ENCODE peak calls at places on chromosomes 5 and 9, in nine cellular contexts. One of them, this sample, is unnamed.
A peak's percentile ranks its signal among the peaks of the same experiment; 100 is the strongest.

GRCh38 chr5:170587808-170588207 is 84.0 kb downstream of the KCNIP1 start:
- DNase-seq in PC-9: no peak
- DNase-seq in iPS DF 6.9: no peak
- DNase-seq in tibial artery: no peak
- DNase-seq in WERI-Rb-1: no peak
- DNase-seq in psoas muscle: no peak
- DNase-seq in adipocyte: no peak
- DNase-seq in neuronal stem cell: no peak
- DNase-seq in hepatocyte: no peak
- DNase-seq in this sample: no peak

GRCh38 chr5:154005648-154006047 is 33.1 kb downstream of the FAM114A2 start:
- DNase-seq in PC-9: no peak
- DNase-seq in iPS DF 6.9: no peak
- DNase-seq in tibial artery: no peak
- DNase-seq in WERI-Rb-1: no peak
- DNase-seq in psoas muscle: no peak
- DNase-seq in adipocyte: no peak
- DNase-seq in neuronal stem cell: no peak
- DNase-seq in hepatocyte: peak; percentile 6
- DNase-seq in this sample: no peak

GRCh38 chr5:159206818-159207217 is 2.5 kb downstream of the RNF145 start:
- DNase-seq in PC-9: no peak
- DNase-seq in iPS DF 6.9: no peak
- DNase-seq in tibial artery: no peak
- DNase-seq in WERI-Rb-1: no peak
- DNase-seq in psoas muscle: no peak
- DNase-seq in adipocyte: no peak
- DNase-seq in neuronal stem cell: no peak
- DNase-seq in hepatocyte: no peak
- DNase-seq in this sample: no peak

GRCh38 chr9:108761530-108762347 is 94.0 kb downstream of the ACTL7B start:
- DNase-seq in PC-9: no peak
- DNase-seq in iPS DF 6.9: peak; percentile 50
- DNase-seq in tibial artery: no peak
- DNase-seq in WERI-Rb-1: peak; percentile 72
- DNase-seq in psoas muscle: peak; percentile 25
- DNase-seq in adipocyte: peak; percentile 81
- DNase-seq in neuronal stem cell: peak; percentile 53
- DNase-seq in hepatocyte: peak; percentile 82
- DNase-seq in this sample: peak; percentile 79

GRCh38 chr5:87121315-87122170 is 146.1 kb upstream of the RASA1 start:
- DNase-seq in PC-9: peak; percentile 83
- DNase-seq in iPS DF 6.9: no peak
- DNase-seq in tibial artery: peak; percentile 66
- DNase-seq in WERI-Rb-1: no peak
- DNase-seq in psoas muscle: no peak
- DNase-seq in adipocyte: peak; percentile 91
- DNase-seq in neuronal stem cell: no peak
- DNase-seq in hepatocyte: no peak
- DNase-seq in this sample: no peak

GRCh38 chr9:34989946-34990635 is 546 bp downstream of the DNAJB5 start:
- DNase-seq in PC-9: no peak
- DNase-seq in iPS DF 6.9: no peak
- DNase-seq in tibial artery: peak; percentile 91
- DNase-seq in WERI-Rb-1: peak; percentile 80
- DNase-seq in psoas muscle: peak; percentile 80
- DNase-seq in adipocyte: peak; percentile 81
- DNase-seq in neuronal stem cell: peak; percentile 81
- DNase-seq in hepatocyte: peak; percentile 91
- DNase-seq in this sample: peak; percentile 97

GRCh38 chr5:57407391-57407790 is 75.2 kb downstream of the ACTBL2 start:
- DNase-seq in PC-9: no peak
- DNase-seq in iPS DF 6.9: no peak
- DNase-seq in tibial artery: no peak
- DNase-seq in WERI-Rb-1: no peak
- DNase-seq in psoas muscle: no peak
- DNase-seq in adipocyte: no peak
- DNase-seq in neuronal stem cell: no peak
- DNase-seq in hepatocyte: no peak
- DNase-seq in this sample: no peak

GRCh38 chr5:76849767-76850291 is at the start of gene S100Z:
- DNase-seq in PC-9: no peak
- DNase-seq in iPS DF 6.9: no peak
- DNase-seq in tibial artery: no peak
- DNase-seq in WERI-Rb-1: no peak
- DNase-seq in psoas muscle: no peak
- DNase-seq in adipocyte: no peak
- DNase-seq in neuronal stem cell: no peak
- DNase-seq in hepatocyte: peak; percentile 75
- DNase-seq in this sample: no peak

GRCh38 chr9:121260457-121261106 is 7.4 kb upstream of the GSN start:
- DNase-seq in PC-9: peak; percentile 33
- DNase-seq in iPS DF 6.9: no peak
- DNase-seq in tibial artery: no peak
- DNase-seq in WERI-Rb-1: no peak
- DNase-seq in psoas muscle: no peak
- DNase-seq in adipocyte: no peak
- DNase-seq in neuronal stem cell: no peak
- DNase-seq in hepatocyte: no peak
- DNase-seq in this sample: no peak
- H3K4me3 ChIP-seq in PC-9: no peak overlapping the region
- H3K4me3 ChIP-seq in iPS DF 6.9: no peak overlapping the region
- H3K4me3 ChIP-seq in tibial artery: no peak overlapping the region
- H3K4me3 ChIP-seq in WERI-Rb-1: no peak overlapping the region
- H3K4me3 ChIP-seq in psoas muscle: no peak overlapping the region
- H3K4me3 ChIP-seq in adipocyte: peak overlapping the region; percentile 30
- H3K4me3 ChIP-seq in neuronal stem cell: no peak overlapping the region
- H3K4me3 ChIP-seq in hepatocyte: no peak overlapping the region
- H3K4me3 ChIP-seq in this sample: no peak overlapping the region

GRCh38 chr5:53169933-53170332 is 60.4 kb upstream of the MOCS2 start:
- DNase-seq in PC-9: no peak
- DNase-seq in iPS DF 6.9: no peak
- DNase-seq in tibial artery: no peak
- DNase-seq in WERI-Rb-1: no peak
- DNase-seq in psoas muscle: no peak
- DNase-seq in adipocyte: no peak
- DNase-seq in neuronal stem cell: no peak
- DNase-seq in hepatocyte: no peak
- DNase-seq in this sample: no peak

GRCh38 chr5:53170748-53171349 is 61.3 kb upstream of the MOCS2 start:
- DNase-seq in PC-9: no peak
- DNase-seq in iPS DF 6.9: no peak
- DNase-seq in tibial artery: no peak
- DNase-seq in WERI-Rb-1: no peak
- DNase-seq in psoas muscle: no peak
- DNase-seq in adipocyte: peak; percentile 77
- DNase-seq in neuronal stem cell: peak; percentile 17
- DNase-seq in hepatocyte: peak; percentile 48
- DNase-seq in this sample: peak; percentile 22

GRCh38 chr5:53164478-53165165 is 55.1 kb upstream of the MOCS2 start:
- DNase-seq in PC-9: no peak
- DNase-seq in iPS DF 6.9: no peak
- DNase-seq in tibial artery: no peak
- DNase-seq in WERI-Rb-1: no peak
- DNase-seq in psoas muscle: no peak
- DNase-seq in adipocyte: no peak
- DNase-seq in neuronal stem cell: no peak
- DNase-seq in hepatocyte: peak; percentile 14
- DNase-seq in this sample: no peak

GRCh38 chr5:53166101-53166500 is 56.5 kb upstream of the MOCS2 start:
- DNase-seq in PC-9: no peak
- DNase-seq in iPS DF 6.9: no peak
- DNase-seq in tibial artery: no peak
- DNase-seq in WERI-Rb-1: no peak
- DNase-seq in psoas muscle: no peak
- DNase-seq in adipocyte: no peak
- DNase-seq in neuronal stem cell: no peak
- DNase-seq in hepatocyte: no peak
- DNase-seq in this sample: no peak

GRCh38 chr5:53167836-53168235 is 58.3 kb upstream of the MOCS2 start:
- DNase-seq in PC-9: no peak
- DNase-seq in iPS DF 6.9: no peak
- DNase-seq in tibial artery: peak; percentile 84
- DNase-seq in WERI-Rb-1: no peak
- DNase-seq in psoas muscle: peak; percentile 44
- DNase-seq in adipocyte: peak; percentile 61
- DNase-seq in neuronal stem cell: no peak
- DNase-seq in hepatocyte: no peak
- DNase-seq in this sample: no peak
- H3K36me3 ChIP-seq in PC-9: no peaks in the 10 kb centered on the region
- H3K36me3 ChIP-seq in iPS DF 6.9: no peaks in the 10 kb centered on the region
- H3K36me3 ChIP-seq in tibial artery: no peaks in the 10 kb centered on the region
- H3K36me3 ChIP-seq in WERI-Rb-1: no peaks in the 10 kb centered on the region
- H3K36me3 ChIP-seq in psoas muscle: no peaks in the 10 kb centered on the region
- H3K36me3 ChIP-seq in adipocyte: no peaks in the 10 kb centered on the region
- H3K36me3 ChIP-seq in neuronal stem cell: no peaks in the 10 kb centered on the region
- H3K36me3 ChIP-seq in hepatocyte: no peaks in the 10 kb centered on the region
- H3K36me3 ChIP-seq in this sample: no peaks in the 10 kb centered on the region

GRCh38 chr5:100249870-100250269 is 285.3 kb upstream of the FAM174A start:
- DNase-seq in PC-9: no peak
- DNase-seq in iPS DF 6.9: no peak
- DNase-seq in tibial artery: no peak
- DNase-seq in WERI-Rb-1: no peak
- DNase-seq in psoas muscle: no peak
- DNase-seq in adipocyte: no peak
- DNase-seq in neuronal stem cell: no peak
- DNase-seq in hepatocyte: no peak
- DNase-seq in this sample: no peak
- H3K27me3 ChIP-seq in PC-9: no peaks in the 10 kb centered on the region
- H3K27me3 ChIP-seq in iPS DF 6.9: no peaks in the 10 kb centered on the region
- H3K27me3 ChIP-seq in tibial artery: no peaks in the 10 kb centered on the region
- H3K27me3 ChIP-seq in WERI-Rb-1: no peaks in the 10 kb centered on the region
- H3K27me3 ChIP-seq in psoas muscle: no peaks in the 10 kb centered on the region
- H3K27me3 ChIP-seq in adipocyte: no peaks in the 10 kb centered on the region
- H3K27me3 ChIP-seq in neuronal stem cell: no peaks in the 10 kb centered on the region
- H3K27me3 ChIP-seq in hepatocyte: no peaks in the 10 kb centered on the region
- H3K27me3 ChIP-seq in this sample: no peaks in the 10 kb centered on the region

GRCh38 chr9:75890541-75891276 is at the start of gene PCSK5:
- DNase-seq in PC-9: peak; percentile 88
- DNase-seq in iPS DF 6.9: peak; percentile 54
- DNase-seq in tibial artery: peak; percentile 96
- DNase-seq in WERI-Rb-1: peak; percentile 96
- DNase-seq in psoas muscle: peak; percentile 89
- DNase-seq in adipocyte: peak; percentile 98
- DNase-seq in neuronal stem cell: peak; percentile 92
- DNase-seq in hepatocyte: peak; percentile 97
- DNase-seq in this sample: peak; percentile 92

GRCh38 chr9:75891277-75892167 is 1.0 kb downstream of the PCSK5 start:
- DNase-seq in PC-9: peak; percentile 37
- DNase-seq in iPS DF 6.9: no peak
- DNase-seq in tibial artery: peak; percentile 73
- DNase-seq in WERI-Rb-1: peak; percentile 17
- DNase-seq in psoas muscle: peak; percentile 39
- DNase-seq in adipocyte: peak; percentile 67
- DNase-seq in neuronal stem cell: peak; percentile 43
- DNase-seq in hepatocyte: peak; percentile 67
- DNase-seq in this sample: peak; percentile 66

GRCh38 chr9:75895112-75895511 is 4.6 kb downstream of the PCSK5 start:
- DNase-seq in PC-9: no peak
- DNase-seq in iPS DF 6.9: no peak
- DNase-seq in tibial artery: no peak
- DNase-seq in WERI-Rb-1: no peak
- DNase-seq in psoas muscle: no peak
- DNase-seq in adipocyte: no peak
- DNase-seq in neuronal stem cell: no peak
- DNase-seq in hepatocyte: no peak
- DNase-seq in this sample: no peak

GRCh38 chr9:75892168-75892901 is 1.9 kb downstream of the PCSK5 start:
- DNase-seq in PC-9: peak; percentile 74
- DNase-seq in iPS DF 6.9: no peak
- DNase-seq in tibial artery: peak; percentile 81
- DNase-seq in WERI-Rb-1: peak; percentile 13
- DNase-seq in psoas muscle: peak; percentile 30
- DNase-seq in adipocyte: peak; percentile 57
- DNase-seq in neuronal stem cell: no peak
- DNase-seq in hepatocyte: peak; percentile 76
- DNase-seq in this sample: peak; percentile 70

DNA sequence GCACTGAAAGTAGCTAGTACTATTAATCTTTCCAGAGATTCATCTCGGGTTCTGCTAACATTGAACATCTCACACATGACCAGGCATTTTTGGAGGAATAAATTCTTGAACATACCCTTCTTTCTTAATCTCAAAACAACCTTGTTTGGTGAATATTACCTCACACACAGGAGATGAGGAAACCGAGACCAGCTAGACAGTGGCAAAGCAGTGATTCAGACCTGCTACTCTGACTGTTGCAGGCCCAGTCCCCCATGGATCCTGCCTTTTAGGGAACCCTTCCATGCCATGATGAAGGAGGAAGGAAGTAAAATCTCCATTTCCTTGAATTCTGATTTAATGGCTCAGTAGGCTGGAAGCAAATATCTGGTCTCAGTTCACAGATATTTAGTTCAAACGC is 2.6 kb downstream of the PCSK5 start:
- DNase-seq in PC-9: peak; percentile 73
- DNase-seq in iPS DF 6.9: no peak
- DNase-seq in tibial artery: no peak
- DNase-seq in WERI-Rb-1: no peak
- DNase-seq in psoas muscle: no peak
- DNase-seq in adipocyte: peak; percentile 3
- DNase-seq in neuronal stem cell: no peak
- DNase-seq in hepatocyte: no peak
- DNase-seq in this sample: no peak
- H3K4me3 ChIP-seq in PC-9: peak overlapping the region; percentile 76
- H3K4me3 ChIP-seq in iPS DF 6.9: no peak overlapping the region
- H3K4me3 ChIP-seq in tibial artery: peak overlapping the region; percentile 74
- H3K4me3 ChIP-seq in WERI-Rb-1: no peak overlapping the region
- H3K4me3 ChIP-seq in psoas muscle: peak overlapping the region; percentile 74
- H3K4me3 ChIP-seq in adipocyte: peak overlapping the region; percentile 87
- H3K4me3 ChIP-seq in neuronal stem cell: peak overlapping the region; percentile 61
- H3K4me3 ChIP-seq in hepatocyte: peak overlapping the region; percentile 90
- H3K4me3 ChIP-seq in this sample: peak overlapping the region; percentile 93

DNA sequence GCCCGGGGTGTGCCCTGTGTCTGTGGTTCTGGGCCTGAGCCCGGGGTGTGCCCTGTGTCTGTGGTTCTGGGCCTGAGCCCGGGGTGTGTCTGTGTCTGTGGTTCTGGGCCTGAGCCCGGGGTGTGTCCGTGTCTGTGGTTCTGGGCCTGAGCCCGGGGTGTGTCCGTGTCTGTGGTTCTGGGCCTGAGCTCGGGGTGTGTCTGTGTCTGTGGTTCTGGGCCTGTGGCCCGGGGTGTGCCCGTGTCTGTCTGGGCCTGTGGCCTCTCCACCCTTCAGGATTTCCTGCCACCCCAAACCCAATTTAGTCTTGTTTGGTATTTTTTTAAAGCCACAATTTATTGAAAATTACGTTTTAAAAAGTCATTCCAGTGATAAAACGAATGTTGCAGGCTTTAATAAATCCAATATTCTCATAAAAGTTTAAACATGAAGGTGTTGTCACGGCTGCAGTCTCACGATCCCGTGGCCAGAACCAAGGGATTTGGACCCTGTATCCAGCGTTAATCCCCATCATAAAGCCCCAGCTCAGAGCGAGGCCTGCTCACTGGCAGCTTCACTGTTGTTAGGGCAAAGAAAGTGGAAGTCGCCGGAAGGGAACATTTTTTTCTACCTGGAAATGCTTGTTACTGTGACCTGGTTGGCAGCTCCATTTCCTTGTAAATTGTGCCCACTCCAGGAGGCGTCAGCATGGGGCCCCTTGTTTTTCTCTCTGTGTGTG is 104.8 kb downstream of the EHMT1 start:
- DNase-seq in PC-9: no peak
- DNase-seq in iPS DF 6.9: no peak
- DNase-seq in tibial artery: no peak
- DNase-seq in WERI-Rb-1: no peak
- DNase-seq in psoas muscle: no peak
- DNase-seq in adipocyte: no peak
- DNase-seq in neuronal stem cell: no peak
- DNase-seq in hepatocyte: no peak
- DNase-seq in this sample: peak; percentile 33
- H3K36me3 ChIP-seq in PC-9: no peaks in the 10 kb centered on the region
- H3K36me3 ChIP-seq in iPS DF 6.9: peaks cover 13% of the 10 kb centered on the region
- H3K36me3 ChIP-seq in tibial artery: peaks cover 13% of the 10 kb centered on the region
- H3K36me3 ChIP-seq in WERI-Rb-1: peaks cover 30% of the 10 kb centered on the region
- H3K36me3 ChIP-seq in psoas muscle: no peaks in the 10 kb centered on the region
- H3K36me3 ChIP-seq in adipocyte: peaks cover 25% of the 10 kb centered on the region
- H3K36me3 ChIP-seq in neuronal stem cell: peaks cover 81% of the 10 kb centered on the region
- H3K36me3 ChIP-seq in hepatocyte: no peaks in the 10 kb centered on the region
- H3K36me3 ChIP-seq in this sample: peaks cover 13% of the 10 kb centered on the region